ENCODE peak calls at places on chromosomes 4 and X, in nine cellular contexts. B is uterus, R is transverse colon, Q is A549, S is stomach, X is BJ, K is neural crest cell, T is activated B cell treated with CpG ODN at 0.5 μM for 24 hours, C is K562. E is an unnamed sample.

GRCh38 chr4:71992571-71992970 is 39.2 kb upstream of the NPFFR2 start:
- DNase-seq in B (no peak), R (no peak), C (no peak), Q (no peak), K (no peak), X (no peak), S (no peak), T (no peak), E (no peak)

GRCh38 chrX:63673896-63674295 is 111.1 kb downstream of the ARHGEF9 start:
- DNase-seq in R (no peak), K (no peak), Q (no peak), B (no peak), X (no peak), C (no peak), T (no peak), S (no peak), E (no peak)

GRCh38 chrX:70444326-70445196 is at the start of gene DLG3:
- DNase-seq in X (no peak), Q (peak; percentile 42), K (peak; percentile 54), T (no peak), R (no peak), B (no peak), S (no peak), C (peak; percentile 41), E (peak; percentile 38)

GRCh38 chr4:58451707-58452106 is 1341.5 kb upstream of the IGFBP7 start:
- DNase-seq in T (no peak), B (no peak), K (no peak), S (no peak), C (no peak), R (no peak), Q (no peak), X (no peak), E (no peak)

GRCh38 chr4:4950891-4951290 is 68.4 kb downstream of the CYTL1 start:
- DNase-seq in X (no peak), R (no peak), B (no peak), Q (no peak), T (no peak), K (no peak), C (no peak), S (no peak), E (no peak)

GRCh38 chr4:94828882-94829281 is 71.1 kb downstream of the BMPR1B start:
- DNase-seq in S (no peak), K (no peak), R (no peak), X (no peak), T (no peak), Q (no peak), B (no peak), C (no peak), E (no peak)

GRCh38 chrX:41234962-41235361 is 99.0 kb upstream of the DDX3X start:
- DNase-seq in R (no peak), T (no peak), Q (no peak), X (no peak), K (no peak), B (no peak), S (no peak), C (no peak), E (no peak)

GRCh38 chr4:87103691-87104187 is 116.7 kb downstream of the KLHL8 start:
- DNase-seq in S (no peak), T (no peak), Q (no peak), X (no peak), B (no peak), R (no peak), C (no peak), K (no peak), E (no peak)

GRCh38 chrX:133437356-133437755 is 22.1 kb upstream of the GPC4 start:
- DNase-seq in B (no peak), K (no peak), S (no peak), R (no peak), Q (no peak), T (no peak), X (no peak), C (no peak), E (no peak)

GRCh38 chr4:6942238-6942800 is 32.7 kb downstream of the TBC1D14 start:
- DNase-seq in S (no peak), T (no peak), Q (peak; percentile 29), X (peak; percentile 94), R (no peak), C (peak; percentile 57), K (no peak), B (peak; percentile 37), E (no peak)

GRCh38 chrX:30713061-30713525 is 59.9 kb downstream of the GK start:
- DNase-seq in S (peak; percentile 46), B (peak; percentile 17), R (peak; percentile 46), T (no peak), K (peak; percentile 60), C (no peak), X (no peak), Q (peak; percentile 18), E (peak; percentile 45)

GRCh38 chrX:78945186-78945912 is at the start of gene P2RY10:
- DNase-seq in R (peak; percentile 24), C (no peak), Q (no peak), X (no peak), B (no peak), S (no peak), T (no peak), K (no peak), E (no peak)

GRCh38 chr4:22678851-22679517 is 13.8 kb upstream of the GBA3 start:
- DNase-seq in S (no peak), R (no peak), B (no peak), Q (no peak), X (no peak), T (no peak), C (no peak), K (no peak), E (no peak)

GRCh38 chrX:8868070-8868795 is 67.0 kb upstream of the FAM9A start:
- DNase-seq in R (no peak), Q (peak; percentile 29), C (no peak), T (no peak), B (no peak), X (peak; percentile 46), S (no peak), K (no peak), E (no peak)

GRCh38 chrX:22063284-22063683 is 31.2 kb downstream of the PHEX start:
- DNase-seq in T (peak; percentile 25), K (peak; percentile 19), C (no peak), R (no peak), S (no peak), B (no peak), X (no peak), Q (no peak), E (no peak)

GRCh38 chr4:40199999-40200880 is 3.4 kb downstream of the RHOH start:
- DNase-seq in B (no peak), R (peak; percentile 60), Q (no peak), X (no peak), T (no peak), S (peak; percentile 43), C (no peak), K (no peak), E (no peak)

DNA sequence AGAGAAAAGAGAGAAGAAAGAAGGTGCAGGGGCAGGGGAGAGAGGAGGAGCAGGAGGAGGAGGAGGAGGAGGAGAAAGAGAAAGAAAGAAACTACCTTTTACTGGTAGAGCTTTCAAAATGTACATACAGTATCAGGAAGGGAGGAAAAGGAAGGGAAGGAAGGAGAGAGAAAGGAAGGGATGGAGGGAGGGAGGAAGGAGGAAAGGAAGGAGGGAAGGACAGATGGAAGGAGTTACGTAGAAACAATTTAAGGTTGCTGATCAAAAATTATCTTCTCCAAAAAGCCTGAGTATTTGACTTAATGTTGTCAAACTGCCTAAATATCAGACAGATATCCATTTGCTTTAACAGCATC is 13.4 kb downstream of the TBC1D9 start:
- DNase-seq in S (no peak), Q (no peak), R (no peak), T (no peak), B (no peak), X (no peak), C (no peak), K (no peak), E (no peak)
- TF ChIP-seq CTCF in S (no peak), Q (no peak), R (no peak), T (no peak), B (no peak), X (no peak), C (no peak), K (no peak), E (no peak)

DNA sequence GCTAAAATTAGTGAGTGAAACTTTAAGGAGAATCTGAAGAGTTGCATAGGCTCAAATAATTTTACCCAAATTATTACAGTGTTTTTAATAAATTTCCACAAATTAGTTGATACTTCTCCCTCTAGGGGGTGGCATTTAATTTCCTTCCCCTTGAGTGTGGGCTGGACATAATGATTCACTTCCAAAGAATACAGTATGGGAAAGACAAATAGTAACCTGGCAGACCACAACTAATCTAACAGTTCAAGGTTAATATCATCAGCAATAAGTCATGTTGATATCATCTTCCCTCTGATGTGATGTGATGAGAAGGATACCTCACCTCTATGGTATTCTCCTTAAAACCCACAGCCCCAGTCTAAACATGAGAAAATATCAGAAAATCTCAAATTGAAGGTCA is 15.5 kb downstream of the PFKFB1 start:
- DNase-seq in R (no peak), T (no peak), Q (no peak), X (no peak), K (no peak), C (no peak), S (no peak), B (no peak), E (no peak)
- TF ChIP-seq CTCF in R (no peak), T (no peak), Q (no peak), X (no peak), K (no peak), C (no peak), S (no peak), B (no peak), E (no peak)

DNA sequence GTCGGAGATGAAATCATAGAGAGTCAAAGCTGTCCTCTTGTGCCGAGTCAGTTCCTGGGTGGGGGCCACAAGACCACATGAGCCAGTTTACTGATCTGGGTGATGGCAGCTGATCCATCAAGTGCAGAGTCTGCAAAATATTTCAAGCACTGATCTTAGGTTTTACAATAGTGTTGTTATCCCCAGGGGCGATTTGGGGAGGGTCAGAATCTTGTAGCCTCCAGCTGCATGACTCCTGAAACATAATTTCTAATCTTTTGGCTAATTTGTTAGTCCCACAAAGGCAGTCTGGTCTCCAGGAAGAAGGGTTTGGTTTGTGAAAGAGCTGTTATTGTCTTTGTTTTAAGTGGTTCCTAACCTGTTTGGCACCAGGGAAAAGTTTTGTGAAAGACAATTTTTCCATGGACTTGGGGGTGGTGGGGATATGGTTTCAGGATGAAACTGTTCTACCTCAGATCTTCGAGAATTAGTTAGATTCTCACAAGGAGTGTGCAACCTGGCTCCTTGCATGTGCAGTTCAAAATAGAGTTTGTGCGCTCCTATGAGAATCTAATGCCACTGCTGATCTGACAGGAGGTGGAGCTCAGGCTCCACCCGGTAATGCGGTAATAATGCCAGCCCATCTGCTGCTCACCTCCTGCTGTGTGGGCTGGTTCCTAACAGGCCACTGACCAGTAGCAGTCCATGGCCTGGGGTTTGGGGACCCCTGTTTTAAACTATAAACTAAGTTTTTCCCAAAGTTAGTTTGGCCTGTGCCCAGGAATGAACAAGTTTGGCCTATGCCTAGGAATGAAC is 29.2 kb downstream of the METAP1 start:
- DNase-seq in K (no peak), C (no peak), B (no peak), Q (no peak), R (peak; percentile 48), S (no peak), T (no peak), X (no peak), E (no peak)
- TF ChIP-seq CTCF in K (no peak), C (peak; percentile 30), B (no peak), Q (peak; percentile 15), R (no peak), S (no peak), T (no peak), X (no peak), E (no peak)

DNA sequence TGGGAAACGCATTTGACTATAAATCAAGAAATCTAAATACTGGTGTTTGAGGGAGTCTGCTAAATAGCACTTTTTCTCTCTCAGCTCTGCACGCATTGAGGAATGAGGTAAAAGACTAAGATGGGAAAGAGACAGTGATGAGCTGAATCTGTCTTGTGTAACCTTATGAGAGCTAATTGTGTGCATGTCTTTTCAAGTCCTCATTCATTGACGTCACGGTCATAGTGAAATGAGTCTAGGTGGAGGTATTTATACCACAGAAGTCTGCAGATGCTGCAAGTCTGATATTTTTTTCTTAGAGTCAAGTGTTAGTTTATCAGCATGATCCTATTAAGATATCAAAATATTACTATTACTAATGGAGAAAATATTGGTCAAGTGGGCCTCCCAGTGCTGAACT is 361.5 kb upstream of the HS3ST1 start:
- DNase-seq in X (no peak), Q (no peak), T (no peak), C (no peak), B (no peak), S (no peak), R (no peak), K (no peak), E (no peak)
- TF ChIP-seq CTCF in X (no peak), Q (no peak), T (no peak), C (no peak), B (no peak), S (no peak), R (no peak), K (no peak), E (no peak)

E was measured in endothelial cell.